ENCODE peak calls at places on chromosome 16, in nine cellular contexts. B is choroid plexus epithelial cell; M is retinal pigment epithelial cell; P is foreskin fibroblast; W is H9; U is cardiac fibroblast; Q is HFFc6; E is activated CD8-positive, alpha-beta T cell treated with anti-CD3 and anti-CD28 coated beads for 36 hours; I is psoas muscle. V is an unnamed sample.

GRCh38 chr16:15899538-15900100 is 11.2 kb upstream of the CEP20 start:
- DNase-seq in B (peak), M (peak), P (peak), W (peak), U (peak), Q (peak), E (peak), I (no peak), V (no peak)

GRCh38 chr16:66554021-66554420 is 1.6 kb downstream of the CKLF start:
- DNase-seq in B (no peak), M (no peak), P (no peak), W (no peak), U (no peak), Q (no peak), E (no peak), I (no peak), V (no peak)

GRCh38 chr16:2086136-2086742 is 38.5 kb downstream of the TSC2 start:
- DNase-seq in B (no peak), M (no peak), P (no peak), W (no peak), U (no peak), Q (no peak), E (no peak), I (no peak), V (no peak)

GRCh38 chr16:31382485-31383161 is 10.5 kb upstream of the ITGAD start:
- DNase-seq in B (peak), M (no peak), P (peak), W (peak), U (peak), Q (peak), E (peak), I (peak), V (no peak)

GRCh38 chr16:48029768-48030167 is 126.0 kb downstream of the ABCC12 start:
- DNase-seq in B (no peak), M (no peak), P (no peak), W (no peak), U (no peak), Q (no peak), E (no peak), I (no peak), V (no peak)

GRCh38 chr16:49786926-49787557 is 68.9 kb downstream of the ZNF423 start:
- DNase-seq in B (no peak), M (no peak), P (no peak), W (no peak), U (no peak), Q (no peak), E (no peak), I (no peak), V (no peak)

GRCh38 chr16:10325783-10326543 is 59.9 kb upstream of the ATF7IP2 start:
- DNase-seq in B (no peak), M (no peak), P (no peak), W (no peak), U (peak), Q (no peak), E (no peak), I (no peak), V (no peak)

GRCh38 chr16:67278773-67279295 is 498 bp upstream of the PLEKHG4 start:
- DNase-seq in B (no peak), M (no peak), P (no peak), W (peak), U (no peak), Q (no peak), E (peak), I (peak), V (no peak)

GRCh38 chr16:25051446-25052160 is 36.4 kb upstream of the ARHGAP17 start:
- DNase-seq in B (peak), M (no peak), P (peak), W (no peak), U (peak), Q (peak), E (peak), I (no peak), V (no peak)

GRCh38 chr16:27795992-27796614 is 246.2 kb downstream of the KATNIP start:
- DNase-seq in B (peak), M (no peak), P (peak), W (peak), U (peak), Q (peak), E (peak), I (no peak), V (no peak)

GRCh38 chr16:49280022-49280741 is 1.5 kb downstream of the CBLN1 start:
- DNase-seq in B (no peak), M (no peak), P (no peak), W (peak), U (no peak), Q (no peak), E (no peak), I (no peak), V (no peak)

GRCh38 chr16:81499576-81500380 is 55.2 kb downstream of the CMIP start:
- DNase-seq in B (no peak), M (no peak), P (no peak), W (no peak), U (no peak), Q (no peak), E (no peak), I (peak), V (no peak)

GRCh38 chr16:81495321-81496234 is 51.0 kb downstream of the CMIP start:
- DNase-seq in B (no peak), M (no peak), P (no peak), W (no peak), U (no peak), Q (no peak), E (no peak), I (peak), V (no peak)

GRCh38 chr16:81496742-81497141 is 52.1 kb downstream of the CMIP start:
- DNase-seq in B (no peak), M (no peak), P (no peak), W (no peak), U (no peak), Q (no peak), E (no peak), I (no peak), V (peak)

GRCh38 chr16:81498351-81498750 is 53.7 kb downstream of the CMIP start:
- DNase-seq in B (no peak), M (no peak), P (no peak), W (no peak), U (no peak), Q (no peak), E (no peak), I (peak), V (no peak)

DNA sequence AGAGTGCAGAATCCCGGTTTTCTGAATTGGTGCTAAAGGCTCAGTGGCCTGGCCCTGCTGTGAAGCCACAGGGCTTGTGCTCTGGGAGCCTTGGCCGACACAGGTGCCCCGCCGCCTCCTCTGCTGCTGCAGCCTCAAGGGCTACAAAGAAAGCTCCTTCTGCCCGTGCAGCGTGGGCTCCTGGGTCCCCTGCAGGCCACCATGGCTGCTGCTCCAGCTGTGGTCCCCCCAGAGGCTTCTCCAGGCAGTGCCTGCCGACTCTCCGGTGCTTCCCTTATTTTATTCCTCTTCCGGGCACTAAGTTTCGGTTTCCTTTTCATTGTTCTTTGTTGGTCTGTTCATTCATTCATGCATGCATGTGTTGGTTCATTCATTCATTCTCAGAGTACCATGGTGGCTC is 53.1 kb downstream of the CMIP start:
- DNase-seq in B (no peak), M (no peak), P (no peak), W (no peak), U (no peak), Q (no peak), E (no peak), I (peak), V (no peak)
- TF ChIP-seq CTCF in B (no peak), M (no peak), P (no peak), W (peak), U (no peak), Q (peak), E (no peak), I (no peak), V (no peak)

GRCh38 chr16:70158261-70158939 is 15.2 kb upstream of the CLEC18C start:
- DNase-seq in B (no peak), M (no peak), P (no peak), W (peak), U (no peak), Q (no peak), E (no peak), I (no peak), V (no peak)
- TF ChIP-seq CTCF in B (no peak), M (peak), P (no peak), W (peak), U (no peak), Q (peak), E (no peak), I (no peak), V (no peak)

DNA sequence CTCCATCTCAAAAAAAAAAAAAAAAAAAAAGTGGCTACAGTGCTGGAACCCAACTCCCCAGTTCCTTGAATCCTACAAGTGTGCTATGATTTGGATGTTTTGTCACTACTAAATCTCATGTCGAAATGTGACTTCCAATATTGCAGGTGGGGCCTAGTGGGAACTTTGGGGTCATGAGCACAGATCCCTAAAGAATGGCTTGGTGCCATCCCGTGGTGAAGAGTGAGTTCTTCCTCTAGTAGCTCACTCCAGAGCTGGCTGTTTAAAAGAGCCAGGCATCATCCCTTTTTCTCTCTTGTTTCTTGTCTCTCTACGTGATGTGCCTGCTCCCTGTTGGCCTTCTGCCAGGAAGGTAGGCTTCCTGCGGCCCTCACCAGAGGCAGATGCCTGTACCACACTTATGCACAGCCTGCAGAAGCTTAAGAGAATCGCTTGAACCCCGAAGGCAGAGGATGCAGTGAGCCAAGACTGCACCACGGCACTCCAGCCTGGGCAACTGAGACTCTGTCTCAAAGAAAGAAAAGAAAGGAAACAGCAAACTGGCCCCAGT is 3.0 kb downstream of the MT1E start:
- DNase-seq in B (peak), M (no peak), P (no peak), W (no peak), U (no peak), Q (no peak), E (no peak), I (no peak), V (no peak)
- TF ChIP-seq CTCF in B (peak), M (no peak), P (no peak), W (no peak), U (no peak), Q (no peak), E (no peak), I (no peak), V (no peak)

DNA sequence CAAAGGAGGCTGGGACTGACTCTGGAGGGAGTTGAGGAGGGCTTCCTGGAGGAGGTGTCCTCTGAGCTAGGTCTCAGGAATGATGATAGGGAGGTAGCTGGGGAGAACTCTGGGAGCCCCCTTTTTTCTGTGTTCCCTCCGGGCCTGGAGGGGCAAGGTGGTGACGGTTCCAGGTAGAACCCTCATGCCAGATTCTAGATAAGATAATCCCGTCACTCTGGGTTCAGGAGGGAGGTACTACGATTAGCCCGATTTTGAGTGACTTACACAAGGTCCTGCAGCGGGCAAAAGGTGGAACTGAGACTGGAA is 18.7 kb upstream of the ADGRG3 start:
- DNase-seq in B (no peak), M (no peak), P (no peak), W (no peak), U (no peak), Q (no peak), E (no peak), I (no peak), V (no peak)
- TF ChIP-seq CTCF in B (no peak), M (no peak), P (no peak), W (no peak), U (no peak), Q (no peak), E (no peak), I (no peak), V (no peak)

DNA sequence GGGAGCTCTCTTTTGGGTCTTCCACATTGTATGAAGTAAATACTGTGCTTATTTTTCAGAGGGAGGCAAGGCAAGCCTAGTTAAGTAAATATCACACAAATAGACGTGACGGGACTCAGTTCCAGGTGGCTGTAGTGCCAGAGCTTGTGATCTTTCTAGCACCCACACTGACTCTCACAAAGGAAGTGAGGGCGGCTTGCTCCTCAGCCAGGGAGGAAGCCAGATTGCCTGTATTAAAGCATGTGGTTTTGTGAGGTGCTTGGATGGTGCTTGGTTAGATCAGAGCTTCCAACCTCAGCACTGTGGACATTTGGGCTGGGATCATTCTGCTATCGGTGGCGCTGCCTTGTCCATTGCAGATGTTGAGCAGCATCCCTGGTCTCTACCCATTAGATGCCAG is 80.1 kb downstream of the VAT1L start:
- DNase-seq in B (no peak), M (no peak), P (no peak), W (no peak), U (no peak), Q (no peak), E (peak), I (no peak), V (no peak)
- TF ChIP-seq CTCF in B (no peak), M (no peak), P (no peak), W (no peak), U (no peak), Q (no peak), E (no peak), I (no peak), V (no peak)

GRCh38 chr16:62408760-62409159 is 372.5 kb upstream of the CDH8 start:
- DNase-seq in B (no peak), M (no peak), P (no peak), W (peak), U (no peak), Q (no peak), E (no peak), I (no peak), V (no peak)
- TF ChIP-seq CTCF in B (no peak), M (no peak), P (no peak), W (peak), U (no peak), Q (no peak), E (no peak), I (no peak), V (no peak)